ENCODE peak calls at places on chromosome 4, in five cellular contexts. One of them, this sample, is unnamed.
A peak's percentile ranks its signal among the peaks of the same experiment; 100 is the strongest.

GRCh38 chr4:189048119-189048518 is 892.6 kb upstream of the FRG1 start:
- DNase-seq in AG04450: no peak
- DNase-seq in nephron progenitor cell: no peak
- DNase-seq in heart left ventricle: no peak
- DNase-seq in psoas muscle: no peak
- DNase-seq in this sample: no peak

GRCh38 chr4:113445286-113445685 is 316.3 kb downstream of the CAMK2D start:
- DNase-seq in heart left ventricle: peak; percentile 35
- DNase-seq in nephron progenitor cell: no peak
- DNase-seq in AG04450: no peak
- DNase-seq in psoas muscle: peak; percentile 51
- DNase-seq in this sample: no peak

GRCh38 chr4:165325732-165326512 is 1.5 kb upstream of the MSMO1 start:
- DNase-seq in nephron progenitor cell: no peak
- DNase-seq in heart left ventricle: no peak
- DNase-seq in psoas muscle: no peak
- DNase-seq in AG04450: peak; percentile 53
- DNase-seq in this sample: no peak

GRCh38 chr4:186392017-186392416 is 126.0 kb downstream of the F11 start:
- DNase-seq in AG04450: no peak
- DNase-seq in nephron progenitor cell: no peak
- DNase-seq in heart left ventricle: no peak
- DNase-seq in psoas muscle: no peak
- DNase-seq in this sample: no peak

GRCh38 chr4:31360786-31361185 is 640.6 kb downstream of the PCDH7 start:
- DNase-seq in nephron progenitor cell: no peak
- DNase-seq in heart left ventricle: no peak
- DNase-seq in AG04450: peak; percentile 18
- DNase-seq in psoas muscle: no peak
- DNase-seq in this sample: no peak

GRCh38 chr4:53221832-53222480 is 143.9 kb downstream of the SCFD2 start:
- DNase-seq in nephron progenitor cell: no peak
- DNase-seq in heart left ventricle: no peak
- DNase-seq in AG04450: no peak
- DNase-seq in psoas muscle: no peak
- DNase-seq in this sample: no peak

GRCh38 chr4:173246719-173247118 is 78.1 kb downstream of the GALNT7 start:
- DNase-seq in AG04450: no peak
- DNase-seq in psoas muscle: no peak
- DNase-seq in heart left ventricle: no peak
- DNase-seq in nephron progenitor cell: no peak
- DNase-seq in this sample: no peak

GRCh38 chr4:145920205-145920604 is 18.4 kb downstream of the ZNF827 start:
- DNase-seq in nephron progenitor cell: no peak
- DNase-seq in AG04450: peak; percentile 70
- DNase-seq in heart left ventricle: no peak
- DNase-seq in psoas muscle: no peak
- DNase-seq in this sample: no peak

GRCh38 chr4:100952590-100952989 is 394.7 kb downstream of the PPP3CA start:
- DNase-seq in AG04450: no peak
- DNase-seq in heart left ventricle: no peak
- DNase-seq in psoas muscle: no peak
- DNase-seq in nephron progenitor cell: no peak
- DNase-seq in this sample: no peak

GRCh38 chr4:154958121-154958520 is 177.0 kb downstream of the RBM46 start:
- DNase-seq in nephron progenitor cell: no peak
- DNase-seq in AG04450: no peak
- DNase-seq in psoas muscle: no peak
- DNase-seq in heart left ventricle: no peak
- DNase-seq in this sample: no peak

GRCh38 chr4:4430492-4431195 is 43.7 kb downstream of the NSG1 start:
- DNase-seq in nephron progenitor cell: peak; percentile 63
- DNase-seq in AG04450: peak; percentile 49
- DNase-seq in psoas muscle: no peak
- DNase-seq in heart left ventricle: peak; percentile 6
- DNase-seq in this sample: peak; percentile 74
- TF ChIP-seq CTCF in nephron progenitor cell: peak; percentile 66
- TF ChIP-seq CTCF in AG04450: peak; percentile 82
- TF ChIP-seq CTCF in psoas muscle: peak; percentile 43
- TF ChIP-seq CTCF in heart left ventricle: peak; percentile 35
- TF ChIP-seq CTCF in this sample: peak; percentile 66

DNA sequence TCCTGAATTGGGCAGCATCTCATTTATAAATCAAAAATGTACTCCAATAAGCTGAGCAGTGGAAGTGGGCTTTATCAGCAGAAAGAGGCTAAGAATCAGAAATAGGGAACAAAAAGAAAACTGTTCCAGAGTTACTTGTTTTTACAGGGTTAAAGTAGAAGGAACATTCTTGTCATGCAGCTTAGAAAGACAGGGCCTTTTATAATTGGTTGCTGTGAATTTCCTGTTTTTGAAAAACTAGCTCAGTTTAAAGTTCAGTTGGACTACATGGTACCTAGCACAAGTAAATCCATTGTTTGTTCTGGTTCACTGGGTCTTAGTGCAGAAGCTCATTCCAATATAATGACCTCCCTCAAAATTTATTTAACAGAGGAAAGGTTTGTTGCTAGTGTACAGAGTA is 200.8 kb downstream of the GRIA2 start:
- DNase-seq in psoas muscle: no peak
- DNase-seq in heart left ventricle: no peak
- DNase-seq in AG04450: no peak
- DNase-seq in nephron progenitor cell: no peak
- DNase-seq in this sample: no peak
- TF ChIP-seq CTCF in psoas muscle: no peak
- TF ChIP-seq CTCF in heart left ventricle: no peak
- TF ChIP-seq CTCF in AG04450: no peak
- TF ChIP-seq CTCF in nephron progenitor cell: no peak
- TF ChIP-seq CTCF in this sample: no peak

DNA sequence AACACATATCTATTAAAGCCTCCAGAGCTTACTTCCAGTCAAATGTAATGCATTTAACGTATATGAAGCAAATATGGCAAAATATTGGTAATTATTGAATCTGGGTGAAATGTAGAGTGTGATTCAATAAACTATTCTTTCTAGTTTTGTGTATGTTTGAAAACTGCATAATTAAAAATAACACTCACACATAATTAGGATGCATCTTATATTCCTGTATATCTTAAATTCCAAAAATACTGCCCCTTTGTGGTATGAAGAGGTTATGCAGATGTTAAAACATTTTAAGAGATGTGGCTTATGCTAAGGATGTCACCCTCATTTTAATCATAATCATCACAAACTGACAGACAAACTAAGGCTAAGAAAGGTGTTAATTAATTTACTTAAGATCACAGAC is 182.9 kb downstream of the COX18 start:
- DNase-seq in psoas muscle: no peak
- DNase-seq in heart left ventricle: no peak
- DNase-seq in AG04450: no peak
- DNase-seq in nephron progenitor cell: no peak
- DNase-seq in this sample: no peak
- TF ChIP-seq CTCF in psoas muscle: no peak
- TF ChIP-seq CTCF in heart left ventricle: no peak
- TF ChIP-seq CTCF in AG04450: peak; percentile 42
- TF ChIP-seq CTCF in nephron progenitor cell: peak; percentile 40
- TF ChIP-seq CTCF in this sample: peak; percentile 66

GRCh38 chr4:128061566-128062536 is 739 bp downstream of the LARP1B start:
- DNase-seq in heart left ventricle: peak; percentile 59
- DNase-seq in psoas muscle: peak; percentile 67
- DNase-seq in AG04450: no peak
- DNase-seq in nephron progenitor cell: peak; percentile 69
- DNase-seq in this sample: peak; percentile 49
- TF ChIP-seq CTCF in heart left ventricle: no peak
- TF ChIP-seq CTCF in psoas muscle: no peak
- TF ChIP-seq CTCF in AG04450: peak; percentile 11
- TF ChIP-seq CTCF in nephron progenitor cell: no peak
- TF ChIP-seq CTCF in this sample: no peak

GRCh38 chr4:184275766-184276165 is 58.1 kb upstream of the ENPP6 start:
- DNase-seq in nephron progenitor cell: no peak
- DNase-seq in psoas muscle: no peak
- DNase-seq in AG04450: no peak
- DNase-seq in heart left ventricle: no peak
- DNase-seq in this sample: no peak

GRCh38 chr4:184274288-184274951 is 56.7 kb upstream of the ENPP6 start:
- DNase-seq in heart left ventricle: no peak
- DNase-seq in AG04450: no peak
- DNase-seq in nephron progenitor cell: no peak
- DNase-seq in psoas muscle: no peak
- DNase-seq in this sample: no peak

GRCh38 chr4:184269879-184270430 is 52.3 kb upstream of the ENPP6 start:
- DNase-seq in heart left ventricle: no peak
- DNase-seq in AG04450: no peak
- DNase-seq in psoas muscle: no peak
- DNase-seq in nephron progenitor cell: no peak
- DNase-seq in this sample: no peak

GRCh38 chr4:184270808-184271413 is 53.2 kb upstream of the ENPP6 start:
- DNase-seq in AG04450: no peak
- DNase-seq in nephron progenitor cell: no peak
- DNase-seq in heart left ventricle: no peak
- DNase-seq in psoas muscle: no peak
- DNase-seq in this sample: no peak

GRCh38 chr4:184273166-184274147 is 55.8 kb upstream of the ENPP6 start:
- DNase-seq in heart left ventricle: no peak
- DNase-seq in psoas muscle: no peak
- DNase-seq in AG04450: no peak
- DNase-seq in nephron progenitor cell: no peak
- DNase-seq in this sample: no peak
- TF ChIP-seq CTCF in heart left ventricle: no peak
- TF ChIP-seq CTCF in psoas muscle: no peak
- TF ChIP-seq CTCF in AG04450: no peak
- TF ChIP-seq CTCF in nephron progenitor cell: no peak
- TF ChIP-seq CTCF in this sample: no peak

GRCh38 chr4:150801833-150802232 is 213.3 kb downstream of the LRBA start:
- DNase-seq in nephron progenitor cell: no peak
- DNase-seq in heart left ventricle: no peak
- DNase-seq in psoas muscle: no peak
- DNase-seq in AG04450: no peak
- DNase-seq in this sample: no peak

GRCh38 chr4:150794706-150795105 is 212.8 kb downstream of the MAB21L2 start:
- DNase-seq in AG04450: no peak
- DNase-seq in nephron progenitor cell: no peak
- DNase-seq in psoas muscle: no peak
- DNase-seq in heart left ventricle: no peak
- DNase-seq in this sample: no peak

DNA sequence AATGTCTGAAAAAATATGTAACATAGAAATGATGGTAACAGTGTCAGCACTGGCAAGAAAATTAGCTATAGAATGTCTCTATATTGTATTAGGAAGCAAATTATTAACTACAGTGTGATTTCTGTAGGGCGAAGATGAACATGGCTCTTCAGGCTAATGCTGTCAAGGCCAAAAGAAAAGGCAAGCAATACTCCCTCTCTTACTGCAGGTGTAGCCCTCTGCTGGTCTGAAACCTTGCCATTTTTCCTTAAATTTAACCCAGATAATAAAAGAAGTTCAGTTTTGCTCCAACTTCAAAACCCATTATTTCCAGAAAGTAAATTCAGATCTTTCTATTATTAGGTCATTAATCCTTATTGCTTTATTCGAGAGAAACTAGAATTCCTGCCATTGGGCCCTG is 215.9 kb downstream of the LRBA start:
- DNase-seq in psoas muscle: no peak
- DNase-seq in AG04450: no peak
- DNase-seq in nephron progenitor cell: no peak
- DNase-seq in heart left ventricle: no peak
- DNase-seq in this sample: no peak
- TF ChIP-seq CTCF in psoas muscle: no peak
- TF ChIP-seq CTCF in AG04450: peak; percentile 32
- TF ChIP-seq CTCF in nephron progenitor cell: no peak
- TF ChIP-seq CTCF in heart left ventricle: no peak
- TF ChIP-seq CTCF in this sample: no peak

GRCh38 chr4:74675673-74676279 is 118.5 kb downstream of the BTC start:
- DNase-seq in nephron progenitor cell: peak; percentile 31
- DNase-seq in psoas muscle: no peak
- DNase-seq in AG04450: peak; percentile 38
- DNase-seq in heart left ventricle: no peak
- DNase-seq in this sample: peak; percentile 40
- TF ChIP-seq CTCF in nephron progenitor cell: peak; percentile 69
- TF ChIP-seq CTCF in psoas muscle: peak; percentile 39
- TF ChIP-seq CTCF in AG04450: peak; percentile 89
- TF ChIP-seq CTCF in heart left ventricle: peak; percentile 42
- TF ChIP-seq CTCF in this sample: peak; percentile 67

GRCh38 chr4:81507530-81507929 is 35.8 kb upstream of the RASGEF1B start:
- DNase-seq in nephron progenitor cell: no peak
- DNase-seq in AG04450: no peak
- DNase-seq in heart left ventricle: no peak
- DNase-seq in psoas muscle: no peak
- DNase-seq in this sample: no peak
- TF ChIP-seq CTCF in nephron progenitor cell: no peak
- TF ChIP-seq CTCF in AG04450: no peak
- TF ChIP-seq CTCF in heart left ventricle: no peak
- TF ChIP-seq CTCF in psoas muscle: no peak
- TF ChIP-seq CTCF in this sample: no peak

DNA sequence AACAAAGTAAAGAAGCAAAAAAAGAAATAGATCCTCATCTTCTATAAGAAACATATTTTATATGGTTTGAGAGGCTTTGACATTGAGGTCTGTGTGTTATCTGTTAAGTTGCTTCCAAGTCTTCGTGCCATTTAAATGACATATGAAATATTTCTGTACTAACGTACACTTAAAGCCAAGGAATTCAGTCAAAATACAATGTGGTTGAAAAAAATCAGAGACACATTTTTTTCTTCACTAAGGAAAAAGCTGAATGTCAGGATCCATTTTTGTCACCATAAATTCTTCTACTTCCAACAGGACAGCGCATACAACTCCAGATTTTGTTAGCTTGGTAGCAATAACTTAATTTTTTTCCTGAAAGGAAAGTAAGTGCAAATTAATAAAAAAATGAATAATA is 168.5 kb downstream of the FAT4 start:
- DNase-seq in heart left ventricle: no peak
- DNase-seq in nephron progenitor cell: no peak
- DNase-seq in psoas muscle: no peak
- DNase-seq in AG04450: no peak
- DNase-seq in this sample: no peak
- TF ChIP-seq CTCF in heart left ventricle: no peak
- TF ChIP-seq CTCF in nephron progenitor cell: no peak
- TF ChIP-seq CTCF in psoas muscle: no peak
- TF ChIP-seq CTCF in AG04450: no peak
- TF ChIP-seq CTCF in this sample: no peak

DNA sequence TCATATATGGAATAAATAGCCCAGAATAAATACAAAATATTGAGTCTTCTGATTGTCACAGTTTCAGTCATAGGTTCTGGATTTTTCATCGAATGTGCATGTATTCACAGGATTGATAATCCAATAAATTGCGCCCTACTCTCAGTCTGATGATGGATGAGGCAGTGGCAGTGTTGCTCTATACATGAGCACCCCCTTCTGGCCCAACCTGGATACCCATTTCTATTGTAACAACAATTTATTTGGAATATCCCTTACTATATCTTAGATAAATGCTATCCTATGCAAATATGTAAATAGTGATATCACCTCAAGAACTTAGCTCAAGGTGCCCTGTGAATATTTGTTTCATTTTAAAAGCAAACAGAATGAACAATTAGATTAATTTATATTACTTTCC is 733.7 kb upstream of the PABPC4L start:
- DNase-seq in nephron progenitor cell: peak; percentile 24
- DNase-seq in heart left ventricle: no peak
- DNase-seq in psoas muscle: no peak
- DNase-seq in AG04450: no peak
- DNase-seq in this sample: peak; percentile 58
- TF ChIP-seq CTCF in nephron progenitor cell: peak; percentile 46
- TF ChIP-seq CTCF in heart left ventricle: no peak
- TF ChIP-seq CTCF in psoas muscle: peak; percentile 5
- TF ChIP-seq CTCF in AG04450: peak; percentile 30
- TF ChIP-seq CTCF in this sample: peak; percentile 62